ENCODE peak calls at places on chromosomes 12 and 14, in seven cellular contexts. J is fibroblast of lung; T is CD8-positive, alpha-beta memory T cell; I is right lobe of liver; X is body of pancreas; H is heart left ventricle; O is dorsolateral prefrontal cortex. B is an unnamed sample.

GRCh38 chr14:76259029-76259735 is 107.5 kb downstream of the GPATCH2L start:
- DNase-seq in J (no peak), T (no peak), I (no peak), X (no peak), H (no peak), O (no peak), B (no peak)

GRCh38 chr14:88277205-88277604 is 45.9 kb downstream of the KCNK10 start:
- DNase-seq in J (no peak), T (no peak), I (no peak), X (no peak), H (no peak), O (no peak), B (no peak)

GRCh38 chr12:100384549-100384916 is 27.7 kb downstream of the SLC17A8 start:
- DNase-seq in J (no peak), T (no peak), I (no peak), X (no peak), H (no peak), O (no peak), B (no peak)

GRCh38 chr12:119938049-119938667 is 50.9 kb upstream of the BICDL1 start:
- DNase-seq in J (peak), T (peak), I (peak), X (peak), H (peak), O (peak), B (peak)

GRCh38 chr12:19035552-19035951 is 94.0 kb upstream of the PLEKHA5 start:
- DNase-seq in J (peak), T (no peak), I (no peak), X (no peak), H (no peak), O (no peak), B (peak)

GRCh38 chr12:67155863-67156262 is 113.3 kb upstream of the CAND1 start:
- DNase-seq in J (peak), T (no peak), I (no peak), X (no peak), H (no peak), O (no peak), B (peak)

GRCh38 chr12:123912415-123913385 is 59.9 kb downstream of the CCDC92 start:
- DNase-seq in J (no peak), T (no peak), I (no peak), X (no peak), H (no peak), O (no peak), B (no peak)

GRCh38 chr12:23083267-23083666 is 458.3 kb downstream of the ETNK1 start:
- DNase-seq in J (peak), T (no peak), I (no peak), X (no peak), H (no peak), O (no peak), B (peak)

GRCh38 chr12:12072064-12072760 is 1.5 kb downstream of the BCL2L14 start:
- DNase-seq in J (no peak), T (no peak), I (peak), X (peak), H (no peak), O (no peak), B (no peak)

GRCh38 chr12:11553871-11554533 is 95.5 kb upstream of the ETV6 start:
- DNase-seq in J (peak), T (peak), I (no peak), X (peak), H (no peak), O (no peak), B (peak)

GRCh38 chr12:91424506-91424905 is 241.9 kb upstream of the DCN start:
- DNase-seq in J (no peak), T (no peak), I (no peak), X (no peak), H (no peak), O (no peak), B (no peak)

GRCh38 chr14:51487848-51488247 is 163.9 kb upstream of the FRMD6 start:
- DNase-seq in J (no peak), T (no peak), I (no peak), X (no peak), H (no peak), O (no peak), B (no peak)

GRCh38 chr12:19450362-19450761 is 11.1 kb downstream of the AEBP2 start:
- DNase-seq in J (no peak), T (no peak), I (no peak), X (no peak), H (no peak), O (no peak), B (peak)

GRCh38 chr14:95533391-95533821 is 1.4 kb upstream of the GLRX5 start:
- DNase-seq in J (peak), T (no peak), I (no peak), X (no peak), H (no peak), O (no peak), B (peak)

GRCh38 chr14:61963926-61964325 is 201.7 kb downstream of the SNAPC1 start:
- DNase-seq in J (no peak), T (no peak), I (no peak), X (no peak), H (no peak), O (no peak), B (no peak)

GRCh38 chr12:82635263-82635662 is 51.4 kb upstream of the TMTC2 start:
- DNase-seq in J (no peak), T (no peak), I (no peak), X (no peak), H (no peak), O (no peak), B (no peak)

GRCh38 chr12:91178801-91179200 is 3.8 kb downstream of the DCN start:
- DNase-seq in J (peak), T (no peak), I (no peak), X (no peak), H (no peak), O (no peak), B (no peak)

GRCh38 chr12:129675947-129676346 is 227.9 kb downstream of the TMEM132D start:
- DNase-seq in J (no peak), T (no peak), I (no peak), X (no peak), H (no peak), O (no peak), B (no peak)

GRCh38 chr12:40947812-40948211 is 240.3 kb upstream of the PDZRN4 start:
- DNase-seq in J (peak), T (no peak), I (no peak), X (no peak), H (no peak), O (no peak), B (no peak)

GRCh38 chr12:80659512-80660094 is 47.8 kb upstream of the MYF6 start:
- DNase-seq in J (no peak), T (no peak), I (no peak), X (no peak), H (no peak), O (no peak), B (no peak)

GRCh38 chr14:61505815-61506809 is 184.7 kb downstream of the PRKCH start:
- DNase-seq in J (peak), T (no peak), I (no peak), X (no peak), H (no peak), O (no peak), B (no peak)

GRCh38 chr14:64671591-64671990 is 32.6 kb upstream of the PLEKHG3 start:
- DNase-seq in J (peak), T (no peak), I (no peak), X (no peak), H (no peak), O (no peak), B (peak)

GRCh38 chr12:120640840-120641833 is 711 bp downstream of the CABP1 start:
- DNase-seq in J (peak), T (peak), I (peak), X (peak), H (peak), O (no peak), B (peak)

GRCh38 chr12:75996907-75997447 is 34.6 kb downstream of the PHLDA1 start:
- DNase-seq in J (peak), T (no peak), I (no peak), X (no peak), H (no peak), O (no peak), B (no peak)

GRCh38 chr12:113232787-113233585 is 11.7 kb downstream of the TPCN1 start:
- DNase-seq in J (peak), T (peak), I (peak), X (no peak), H (peak), O (peak), B (no peak)

GRCh38 chr14:104114421-104115130 is 23.8 kb upstream of the KIF26A start:
- DNase-seq in J (no peak), T (no peak), I (peak), X (peak), H (peak), O (no peak), B (no peak)

GRCh38 chr14:68807148-68807600 is 14.3 kb upstream of the ZFP36L1 start:
- DNase-seq in J (peak), T (no peak), I (peak), X (peak), H (peak), O (no peak), B (no peak)

GRCh38 chr12:122421263-122421814 is 1.1 kb downstream of the CLIP1 start:
- DNase-seq in J (peak), T (no peak), I (peak), X (peak), H (no peak), O (peak), B (peak)

GRCh38 chr12:55700255-55701018 is 7.3 kb downstream of the ITGA7 start:
- DNase-seq in J (no peak), T (no peak), I (no peak), X (no peak), H (peak), O (no peak), B (no peak)

GRCh38 chr12:69779928-69780327 is 41.3 kb downstream of the RAB3IP start:
- DNase-seq in J (peak), T (no peak), I (no peak), X (no peak), H (no peak), O (no peak), B (peak)

GRCh38 chr12:62933220-62933870 is 1.6 kb downstream of the PPM1H start:
- DNase-seq in J (no peak), T (no peak), I (peak), X (peak), H (peak), O (peak), B (no peak)

GRCh38 chr12:94098466-94098865 is 49.9 kb upstream of the PLXNC1 start:
- DNase-seq in J (peak), T (no peak), I (no peak), X (no peak), H (no peak), O (no peak), B (peak)

GRCh38 chr12:120677765-120678473 is 9.0 kb upstream of the MLEC start:
- DNase-seq in J (peak), T (no peak), I (no peak), X (no peak), H (peak), O (no peak), B (peak)

GRCh38 chr14:92719421-92719820 is 29.0 kb downstream of the LGMN start:
- DNase-seq in J (no peak), T (no peak), I (no peak), X (no peak), H (no peak), O (no peak), B (no peak)

GRCh38 chr14:104557086-104557485 is 22.5 kb upstream of the C14orf180 start:
- DNase-seq in J (no peak), T (no peak), I (peak), X (peak), H (peak), O (no peak), B (no peak)

GRCh38 chr14:52265248-52265647 is 2.2 kb upstream of the PTGDR start:
- DNase-seq in J (no peak), T (no peak), I (no peak), X (no peak), H (no peak), O (no peak), B (no peak)

GRCh38 chr12:130826151-130826801 is 12.8 kb downstream of the STX2 start:
- DNase-seq in J (peak), T (peak), I (no peak), X (peak), H (no peak), O (no peak), B (peak)

DNA sequence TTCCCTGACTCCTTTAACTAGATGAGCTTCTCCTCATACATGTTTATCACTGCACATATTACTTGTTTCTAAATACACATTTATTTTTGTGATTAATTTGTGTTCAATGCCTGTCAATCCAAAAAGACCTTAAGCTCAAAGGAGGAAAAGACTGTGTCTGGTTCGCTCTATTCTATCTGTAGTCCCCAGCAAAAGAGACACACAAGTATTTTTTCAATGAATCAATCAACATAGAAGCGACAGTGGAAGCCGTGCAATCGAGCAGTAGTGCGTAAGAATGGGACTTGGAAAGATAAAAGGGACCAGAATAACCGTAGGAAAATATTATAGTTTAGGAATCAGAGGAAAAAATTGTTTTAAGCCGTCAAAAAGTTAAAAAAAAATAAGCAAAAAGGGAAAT is 951 bp downstream of the WDHD1 start:
- DNase-seq in J (no peak), T (no peak), I (no peak), X (no peak), H (no peak), O (no peak), B (no peak)
- H3K4me3 ChIP-seq in J (peak), T (peak), I (peak), X (no peak), H (peak), O (peak), B (peak)

GRCh38 chr14:89617142-89617460 is 200.1 kb upstream of the FOXN3 start:
- DNase-seq in J (no peak), T (no peak), I (no peak), X (no peak), H (no peak), O (no peak), B (no peak)
- H3K4me3 ChIP-seq in J (peak), T (peak), I (no peak), X (no peak), H (no peak), O (peak), B (no peak)

GRCh38 chr12:15001733-15002471 is 29.1 kb downstream of the PDE6H start:
- DNase-seq in J (peak), T (no peak), I (no peak), X (peak), H (peak), O (peak), B (peak)
- H3K4me3 ChIP-seq in J (no peak), T (no peak), I (no peak), X (no peak), H (no peak), O (peak), B (no peak)

DNA sequence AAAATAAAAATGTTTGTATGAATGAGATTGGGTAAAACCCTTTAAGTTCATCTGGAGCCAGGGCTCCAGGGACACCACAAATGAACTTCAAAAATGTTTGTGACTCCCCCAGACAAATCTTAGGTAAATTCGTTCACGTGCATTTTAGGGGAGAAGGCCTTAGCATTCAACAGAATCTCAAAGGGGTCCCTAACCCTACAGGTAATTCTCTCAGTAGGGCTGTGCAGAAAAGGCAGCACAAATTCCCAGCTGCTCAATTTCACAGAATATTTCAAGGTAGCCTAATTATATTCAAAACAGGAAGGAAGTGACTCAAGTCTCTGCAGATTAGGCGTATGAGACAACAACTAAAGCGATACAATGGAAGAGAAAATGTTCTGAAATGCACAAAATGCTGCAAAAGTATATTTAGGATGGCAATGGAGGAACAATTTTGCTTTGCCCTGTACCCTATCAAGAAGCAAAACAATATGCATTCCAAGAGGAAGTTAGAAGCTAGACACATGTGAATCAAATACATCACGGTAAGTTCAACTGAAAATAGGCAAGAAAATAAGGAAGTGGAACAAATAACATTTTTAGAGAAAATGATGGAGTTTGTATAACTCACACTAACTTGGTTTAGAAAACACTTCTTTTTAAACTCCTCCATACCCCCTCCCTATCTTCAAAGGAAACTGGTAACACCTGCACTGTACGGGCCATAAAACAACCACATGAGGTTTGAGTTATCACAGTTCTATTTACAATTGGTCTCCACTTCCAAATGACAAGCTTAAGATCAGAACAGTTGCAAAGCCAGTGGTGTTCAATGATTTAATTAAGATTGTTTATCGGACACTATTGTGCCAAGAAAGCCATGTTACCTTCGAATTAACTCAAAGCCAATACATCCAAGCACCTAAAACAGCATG is 1.6 kb downstream of the GIT2 start:
- DNase-seq in J (no peak), T (no peak), I (no peak), X (no peak), H (no peak), O (no peak), B (no peak)
- H3K4me3 ChIP-seq in J (peak), T (peak), I (peak), X (peak), H (peak), O (peak), B (peak)

GRCh38 chr12:116066381-116067230 is 210.9 kb downstream of the MED13L start:
- DNase-seq in J (peak), T (peak), I (peak), X (peak), H (peak), O (no peak), B (peak)
- H3K4me3 ChIP-seq in J (no peak), T (no peak), I (no peak), X (no peak), H (no peak), O (no peak), B (no peak)

DNA sequence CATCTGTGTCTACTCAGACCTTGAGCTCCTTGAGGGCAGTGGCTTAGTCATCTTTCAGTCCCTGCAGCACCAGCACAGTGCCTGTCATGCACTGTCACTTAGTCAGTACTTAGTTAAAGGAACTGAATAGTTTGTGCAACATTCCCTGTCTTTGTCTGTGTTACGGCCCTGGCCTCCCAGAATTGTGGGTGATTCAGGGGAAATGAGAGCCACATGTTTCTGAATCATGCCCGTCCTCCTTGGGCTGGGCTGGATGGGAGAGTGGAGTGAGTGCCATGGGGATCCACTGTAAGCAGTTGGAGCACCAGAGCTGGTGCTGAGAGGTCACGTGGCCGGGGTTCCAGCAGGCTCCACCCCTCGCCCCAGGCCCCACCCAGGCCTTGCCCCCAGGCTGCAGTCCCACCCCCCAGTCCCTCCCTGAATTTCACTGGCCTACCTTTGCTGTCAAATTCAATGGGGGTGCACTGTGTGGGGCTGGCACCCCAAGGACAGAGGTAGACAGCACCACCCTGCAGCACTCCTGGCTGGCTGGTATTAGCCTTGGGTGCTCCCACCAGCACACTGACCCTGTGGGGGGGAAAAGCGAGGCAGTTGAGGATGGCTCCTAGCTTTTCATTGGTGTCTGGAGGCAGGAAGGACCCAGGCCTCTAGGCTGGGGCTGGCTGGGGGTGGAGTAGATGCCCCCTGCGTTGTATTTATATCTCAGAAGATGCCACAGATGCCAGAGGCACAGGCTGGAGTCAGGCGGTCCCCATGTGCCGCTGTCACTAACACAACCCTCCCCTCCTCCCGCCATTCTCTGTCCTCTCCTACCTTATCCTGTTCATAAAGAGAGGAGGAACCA is 7.4 kb downstream of the ITGA5 start:
- DNase-seq in J (peak), T (peak), I (peak), X (no peak), H (peak), O (no peak), B (peak)
- H3K4me3 ChIP-seq in J (no peak), T (peak), I (no peak), X (no peak), H (no peak), O (no peak), B (no peak)

DNA sequence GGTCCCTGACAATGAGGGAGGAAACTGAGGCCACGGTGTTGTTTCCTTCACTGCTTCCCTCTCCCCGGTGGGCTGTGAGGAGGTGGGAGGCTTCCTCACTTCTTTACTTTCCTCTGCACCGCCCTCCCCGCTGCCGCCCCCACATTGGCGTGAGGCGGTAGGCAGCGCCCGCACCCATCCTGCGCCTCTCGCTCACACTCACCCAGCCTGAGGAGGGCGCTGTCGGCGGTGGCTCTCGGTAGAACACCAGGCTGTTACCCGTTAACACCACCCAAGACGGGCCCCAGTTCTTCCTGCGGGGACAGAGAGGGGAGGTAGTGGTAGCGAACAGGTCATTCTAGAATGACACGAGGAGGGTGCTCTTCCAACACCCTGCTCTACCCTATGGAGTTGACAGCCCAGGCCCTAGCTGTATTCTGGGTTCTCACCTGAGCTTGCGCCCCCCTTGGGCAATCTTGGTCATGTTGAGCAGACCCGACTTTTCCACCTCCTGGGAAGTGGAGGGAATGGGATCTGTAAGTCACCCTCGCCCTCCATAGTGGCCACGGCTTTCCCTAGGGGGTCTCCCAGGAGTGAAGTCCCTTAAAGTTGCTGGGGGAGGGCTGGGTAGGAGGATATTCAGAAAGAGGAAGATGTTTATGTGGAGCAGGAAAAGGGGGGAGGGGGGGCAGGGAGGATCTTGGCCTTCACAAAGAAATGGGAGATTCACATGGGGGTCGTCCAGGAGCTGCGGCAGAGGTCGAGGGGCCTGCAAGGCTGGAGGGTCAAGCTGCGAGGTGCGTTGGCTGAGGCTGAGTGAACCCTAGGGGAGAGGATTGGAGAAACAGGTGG is 3.3 kb downstream of the ARHGAP9 start:
- DNase-seq in J (no peak), T (peak), I (peak), X (peak), H (no peak), O (no peak), B (no peak)
- H3K4me3 ChIP-seq in J (no peak), T (peak), I (peak), X (no peak), H (peak), O (peak), B (no peak)

GRCh38 chr12:96120359-96121100 is 73.6 kb upstream of the ELK3 start:
- DNase-seq in J (peak), T (no peak), I (no peak), X (no peak), H (peak), O (no peak), B (no peak)
- H3K4me3 ChIP-seq in J (no peak), T (no peak), I (no peak), X (no peak), H (no peak), O (no peak), B (no peak)

B was measured in brain microvascular endothelial cell.